ENCODE peak calls at places on chromosomes 2 and 18, in five cellular contexts. B, Q, F, S and X are unnamed samples.

GRCh38 chr2:145815933-145816332 is 1296.0 kb upstream of the ZEB2 start:
- DNase-seq in B (no peak), Q (no peak), S (no peak), F (no peak), X (no peak)

GRCh38 chr2:73246850-73247249 is 12.7 kb downstream of the CCT7 start:
- DNase-seq in S (no peak), F (no peak), B (no peak), Q (no peak), X (no peak)

GRCh38 chr2:112482309-112483046 is 522 bp downstream of the TTL start:
- DNase-seq in Q (peak; percentile 61), B (peak; percentile 19), F (no peak), S (no peak), X (no peak)

GRCh38 chr2:15645300-15645699 is 53.6 kb downstream of the DDX1 start:
- DNase-seq in B (no peak), F (no peak), S (no peak), Q (no peak), X (no peak)

GRCh38 chr18:49647496-49648168 is 85.8 kb downstream of the LIPG start:
- DNase-seq in B (no peak), F (no peak), S (no peak), Q (no peak), X (no peak)

GRCh38 chr2:28447943-28448737 is 47.7 kb upstream of the PLB1 start:
- DNase-seq in B (no peak), S (no peak), F (peak; percentile 87), Q (no peak), X (peak; percentile 63)

GRCh38 chr2:33678447-33678846 is 79.3 kb upstream of the FAM98A start:
- DNase-seq in F (no peak), B (no peak), S (no peak), Q (no peak), X (no peak)

GRCh38 chr2:18500333-18500732 is 60.1 kb downstream of the RDH14 start:
- DNase-seq in F (no peak), Q (no peak), B (no peak), S (no peak), X (peak; percentile 70)

GRCh38 chr2:27191107-27191829 is 20.6 kb upstream of the ATRAID start:
- DNase-seq in S (peak; percentile 43), B (no peak), Q (peak; percentile 71), F (no peak), X (no peak)

GRCh38 chr2:203909946-203910476 is 26.6 kb upstream of the ICOS start:
- DNase-seq in S (no peak), F (no peak), B (no peak), Q (no peak), X (no peak)

GRCh38 chr18:59846814-59847490 is 52.8 kb upstream of the PMAIP1 start:
- DNase-seq in S (no peak), B (no peak), Q (no peak), F (no peak), X (no peak)

GRCh38 chr18:3995476-3996102 is 459.5 kb downstream of the DLGAP1 start:
- DNase-seq in F (peak; percentile 38), S (peak; percentile 73), Q (peak; percentile 89), B (no peak), X (peak; percentile 30)

GRCh38 chr2:239815638-239816035 is 209.5 kb downstream of the NDUFA10 start:
- DNase-seq in B (no peak), F (no peak), Q (no peak), S (no peak), X (no peak)

GRCh38 chr2:239523944-239524310 is 123.1 kb upstream of the HDAC4 start:
- DNase-seq in F (no peak), S (no peak), B (no peak), Q (no peak), X (no peak)

GRCh38 chr2:217995741-217996141 is 7.1 kb downstream of the TNS1 start:
- DNase-seq in F (no peak), B (no peak), Q (no peak), S (no peak), X (no peak)

GRCh38 chr2:180559766-180560165 is 420.6 kb upstream of the UBE2E3 start:
- DNase-seq in B (no peak), S (no peak), F (no peak), Q (no peak), X (no peak)

GRCh38 chr2:37376421-37377186 is 32.2 kb downstream of the QPCT start:
- DNase-seq in B (no peak), F (peak; percentile 90), S (peak; percentile 60), Q (no peak), X (no peak)

GRCh38 chr2:65300772-65301711 is 73.4 kb downstream of the ACTR2 start:
- DNase-seq in F (peak; percentile 80), Q (peak; percentile 47), B (peak; percentile 51), S (no peak), X (no peak)

GRCh38 chr2:152448621-152449020 is 113.6 kb downstream of the FMNL2 start:
- DNase-seq in S (no peak), B (no peak), Q (no peak), F (no peak), X (no peak)

GRCh38 chr2:165009466-165009865 is 54.1 kb upstream of the SLC38A11 start:
- DNase-seq in F (no peak), Q (no peak), B (no peak), S (no peak), X (peak; percentile 6)

GRCh38 chr2:203453858-203454451 is 81.1 kb downstream of the RAPH1 start:
- DNase-seq in Q (peak; percentile 30), S (peak; percentile 45), B (no peak), F (no peak), X (peak; percentile 24)

GRCh38 chr2:14633451-14634211 is 1.1 kb downstream of the LRATD1 start:
- DNase-seq in S (no peak), Q (peak; percentile 29), F (no peak), B (no peak), X (no peak)

GRCh38 chr18:24016643-24017042 is 2.1 kb downstream of the TTC39C start:
- DNase-seq in S (peak; percentile 26), F (no peak), Q (no peak), B (no peak), X (no peak)

GRCh38 chr2:122980672-122981071 is 1044.4 kb upstream of the CNTNAP5 start:
- DNase-seq in B (no peak), F (no peak), S (no peak), Q (no peak), X (no peak)

GRCh38 chr2:26314243-26314642 is 31.7 kb upstream of the SELENOI start:
- DNase-seq in F (no peak), S (no peak), B (no peak), Q (peak; percentile 48), X (no peak)

GRCh38 chr18:2651981-2652380 is 3.5 kb upstream of the SMCHD1 start:
- DNase-seq in S (no peak), B (no peak), F (no peak), Q (no peak), X (no peak)

GRCh38 chr2:44770221-44771187 is 171.0 kb upstream of the SIX3 start:
- DNase-seq in F (no peak), S (no peak), B (no peak), Q (peak; percentile 47), X (no peak)

GRCh38 chr2:175726213-175726612 is 275.9 kb downstream of the LNPK start:
- DNase-seq in S (no peak), Q (no peak), F (peak; percentile 25), B (no peak), X (peak; percentile 34)

GRCh38 chr2:128473175-128474013 is 154.7 kb upstream of the HS6ST1 start:
- DNase-seq in S (no peak), Q (peak; percentile 7), F (peak; percentile 2), B (no peak), X (no peak)

GRCh38 chr2:216478151-216478550 is 20.5 kb upstream of the RPL37A start:
- DNase-seq in Q (no peak), S (peak; percentile 50), B (no peak), F (peak; percentile 27), X (peak; percentile 61)

GRCh38 chr18:72584787-72585186 is 40.6 kb upstream of the CBLN2 start:
- DNase-seq in S (no peak), F (no peak), B (no peak), Q (no peak), X (no peak)